ENCODE peak calls at places on chromosomes 16 and 17, in four cellular contexts. Q is GM12878, F is SK-N-SH, W is HepG2. H is an unnamed sample.

GRCh38 chr16:23949630-23950290 is 114.0 kb downstream of the PRKCB start:
- DNase-seq in Q (peak; percentile 28), F (no peak), W (no peak), H (no peak)

GRCh38 chr17:57107498-57108101 is 22.6 kb downstream of the AKAP1 start:
- DNase-seq in Q (no peak), F (no peak), W (peak; percentile 72), H (peak; percentile 42)

GRCh38 chr16:90047714-90048346 is 28.6 kb upstream of the DBNDD1 start:
- DNase-seq in Q (no peak), F (peak; percentile 94), W (no peak), H (no peak)

GRCh38 chr17:21008992-21009671 is 33.7 kb downstream of the USP22 start:
- DNase-seq in Q (no peak), F (no peak), W (no peak), H (no peak)

GRCh38 chr16:59859606-59860402 is 1125.7 kb upstream of the GOT2 start:
- DNase-seq in Q (no peak), F (no peak), W (no peak), H (no peak)

GRCh38 chr16:19137621-19138128 is 23.9 kb downstream of the ITPRIPL2 start:
- DNase-seq in Q (no peak), F (no peak), W (no peak), H (no peak)

GRCh38 chr17:73267648-73268537 is 6.2 kb upstream of the CPSF4L start:
- DNase-seq in Q (no peak), F (no peak), W (peak; percentile 88), H (no peak)

GRCh38 chr17:71987634-71988033 is 133.2 kb upstream of the SOX9 start:
- DNase-seq in Q (no peak), F (no peak), W (no peak), H (peak; percentile 21)

GRCh38 chr17:83055911-83056582 is 23.4 kb upstream of the METRNL start:
- DNase-seq in Q (no peak), F (no peak), W (peak; percentile 45), H (peak; percentile 92)

GRCh38 chr16:69796285-69797118 is 34.4 kb downstream of the WWP2 start:
- DNase-seq in Q (no peak), F (peak; percentile 66), W (peak; percentile 74), H (peak; percentile 77)

GRCh38 chr17:47250855-47251254 is 2.8 kb upstream of the ITGB3 start:
- DNase-seq in Q (no peak), F (no peak), W (no peak), H (no peak)

GRCh38 chr17:73493212-73493814 is 150.9 kb downstream of the SDK2 start:
- DNase-seq in Q (no peak), F (peak; percentile 85), W (no peak), H (no peak)

GRCh38 chr16:984106-984505 is 2.5 kb downstream of the SOX8 start:
- DNase-seq in Q (no peak), F (peak; percentile 45), W (no peak), H (no peak)
- TF ChIP-seq MXI1 in Q (no peak), F (no peak), W (no peak), H (no peak)

GRCh38 chr17:78512976-78513375 is 64.2 kb downstream of the DNAH17 start:
- DNase-seq in Q (no peak), F (no peak), W (no peak), H (no peak)

GRCh38 chr17:78517421-78517820 is 59.8 kb downstream of the DNAH17 start:
- DNase-seq in Q (no peak), F (peak; percentile 74), W (no peak), H (no peak)

GRCh38 chr17:78514521-78514920 is 62.7 kb downstream of the DNAH17 start:
- DNase-seq in Q (no peak), F (no peak), W (no peak), H (no peak)

GRCh38 chr17:78510141-78510935 is 66.9 kb downstream of the DNAH17 start:
- DNase-seq in Q (no peak), F (no peak), W (no peak), H (no peak)

DNA sequence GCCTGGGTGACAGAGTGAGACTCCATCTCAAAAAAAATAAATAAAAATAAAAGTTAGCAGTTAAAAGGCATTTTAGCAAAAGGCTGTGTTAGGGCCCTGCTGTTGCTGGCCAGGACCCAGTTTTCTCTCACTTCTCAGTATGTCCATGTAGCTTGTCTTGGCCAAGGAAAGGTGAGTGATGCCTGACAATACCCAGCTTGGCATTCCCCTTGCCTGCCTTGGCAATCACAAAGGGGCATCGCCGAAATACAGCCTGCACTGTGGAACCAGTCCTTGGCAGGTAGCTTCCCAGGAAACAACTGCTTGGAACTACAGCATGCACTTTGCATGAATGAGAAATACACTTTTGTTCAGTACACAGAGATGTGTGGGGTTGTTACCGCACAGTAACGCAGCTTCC is 61.7 kb downstream of the DNAH17 start:
- DNase-seq in Q (no peak), F (no peak), W (no peak), H (no peak)
- TF ChIP-seq MXI1 in Q (no peak), F (no peak), W (no peak), H (no peak)

DNA sequence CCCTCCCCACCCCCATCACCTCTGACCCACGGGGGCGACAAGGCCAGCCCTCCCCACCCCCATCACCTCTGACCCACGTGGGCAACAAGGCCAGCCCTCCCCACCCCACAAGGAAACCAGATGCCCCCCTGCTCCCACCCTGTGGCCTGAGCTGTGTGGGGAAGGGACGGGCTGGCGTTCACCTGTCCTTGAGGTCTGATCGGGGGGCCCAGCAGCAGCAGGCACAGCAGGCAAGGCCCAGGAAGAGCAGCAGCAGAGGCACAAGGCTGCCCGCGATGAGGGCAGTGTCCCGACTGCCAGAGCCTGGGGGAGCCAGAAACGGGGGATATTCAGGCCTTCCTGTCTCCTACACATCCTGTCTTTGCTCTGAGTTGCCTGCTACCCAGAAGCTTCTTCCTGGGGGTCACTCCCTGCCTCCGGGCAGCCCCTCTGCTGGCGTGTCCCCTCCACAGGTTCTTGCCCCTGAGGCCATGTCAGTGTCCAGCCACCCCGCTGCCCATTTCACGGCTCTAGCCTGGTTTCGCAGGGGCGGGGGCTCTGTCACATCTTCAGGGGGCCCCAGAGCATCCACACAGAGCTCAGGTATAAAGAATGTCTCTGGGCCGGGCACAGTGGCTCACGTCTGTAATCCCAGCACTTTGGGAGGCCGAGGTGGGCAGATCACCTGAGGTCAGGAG is 6.8 kb downstream of the SCARF1 start:
- DNase-seq in Q (no peak), F (peak; percentile 25), W (no peak), H (no peak)
- TF ChIP-seq MXI1 in Q (no peak), F (no peak), W (no peak), H (no peak)

DNA sequence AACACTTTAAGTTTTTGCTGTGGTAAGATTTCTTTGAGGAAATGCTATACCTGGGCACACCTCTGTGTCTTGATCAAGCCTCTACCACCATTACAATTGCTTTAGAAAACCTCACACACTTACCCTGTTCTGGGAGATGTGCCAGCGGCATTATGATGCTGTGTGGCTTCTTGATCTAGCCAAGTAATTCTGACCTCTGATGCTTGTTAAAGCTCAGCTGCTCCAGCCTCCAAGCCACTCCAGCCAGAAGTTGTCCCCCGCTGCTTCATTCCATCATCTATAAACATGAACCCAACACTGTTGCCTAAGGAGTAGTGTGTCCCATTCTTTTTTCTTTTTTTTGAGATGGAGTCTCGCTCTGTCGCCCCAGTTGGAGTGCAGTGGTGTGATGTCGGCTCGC is 60.1 kb downstream of the CYLD start:
- DNase-seq in Q (no peak), F (no peak), W (no peak), H (peak; percentile 81)
- TF ChIP-seq MXI1 in Q (no peak), F (no peak), W (no peak), H (no peak)

GRCh38 chr17:1267471-1267947 is 2.7 kb upstream of the BHLHA9 start:
- DNase-seq in Q (no peak), F (peak; percentile 28), W (no peak), H (no peak)
- TF ChIP-seq MXI1 in Q (no peak), F (no peak), W (no peak), H (no peak)

GRCh38 chr16:74984670-74985411 is at the start of gene WDR59:
- DNase-seq in Q (peak; percentile 96), F (peak; percentile 97), W (peak; percentile 100), H (peak; percentile 99)

GRCh38 chr16:74987027-74987681 is 2.2 kb upstream of the WDR59 start:
- DNase-seq in Q (no peak), F (no peak), W (no peak), H (no peak)

GRCh38 chr16:74982303-74982702 is 2.6 kb downstream of the WDR59 start:
- DNase-seq in Q (no peak), F (no peak), W (no peak), H (no peak)

GRCh38 chr16:74984194-74984669 is 691 bp downstream of the WDR59 start:
- DNase-seq in Q (no peak), F (no peak), W (peak; percentile 18), H (peak; percentile 34)
- TF ChIP-seq MXI1 in Q (no peak), F (no peak), W (no peak), H (no peak)

DNA sequence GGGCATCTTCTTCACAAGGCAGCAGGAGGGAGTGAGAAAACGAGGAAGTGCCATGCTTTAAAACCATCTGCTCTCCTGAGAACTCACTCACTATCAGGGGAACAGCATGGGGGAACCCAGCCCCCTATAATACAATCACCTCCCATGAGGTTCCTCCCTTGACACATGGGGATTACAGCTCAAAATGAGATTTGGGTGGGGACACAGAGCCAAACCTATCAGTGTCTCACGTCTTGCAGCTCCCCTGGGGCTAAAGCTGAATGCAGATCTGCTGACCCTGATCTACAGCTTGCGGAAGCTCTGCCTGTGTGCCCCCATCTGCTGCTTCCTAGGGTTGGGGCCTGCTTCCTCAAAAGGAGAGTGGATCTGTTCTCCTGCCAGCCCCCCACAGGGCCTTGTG is 16.2 kb downstream of the KRT33A start:
- DNase-seq in Q (peak; percentile 7), F (no peak), W (no peak), H (no peak)
- TF ChIP-seq MXI1 in Q (no peak), F (no peak), W (no peak), H (no peak)

H was measured in IMR-90.